ENCODE peak calls at places on chromosomes 12 and 14, in six cellular contexts. Q is A549, U is astrocyte of the cerebellum, N is prostate gland, R is choroid plexus epithelial cell, T is brain microvascular endothelial cell. W is an unnamed sample.

GRCh38 chr12:3222935-3223334 is 145.8 kb downstream of the TSPAN9 start:
- DNase-seq in R (no peak), Q (no peak), T (no peak), U (no peak), N (no peak), W (no peak)

GRCh38 chr12:7934560-7935463 is 1.2 kb downstream of the SLC2A3 start:
- DNase-seq in T (no peak), Q (no peak), R (peak), N (no peak), U (no peak), W (no peak)

GRCh38 chr14:48937796-48938195 is 648.4 kb downstream of the RPS29 start:
- DNase-seq in N (no peak), Q (no peak), R (no peak), U (no peak), T (peak), W (no peak)

GRCh38 chr12:11134300-11134699 is at the start of gene TAS2R30:
- DNase-seq in R (no peak), T (no peak), Q (no peak), U (no peak), N (no peak), W (no peak)

GRCh38 chr14:76640923-76641395 is 120.3 kb upstream of the VASH1 start:
- DNase-seq in R (no peak), Q (no peak), N (no peak), T (no peak), U (no peak), W (no peak)

GRCh38 chr12:7853557-7853956 is 19.2 kb downstream of the SLC2A14 start:
- DNase-seq in U (no peak), R (no peak), T (no peak), N (no peak), Q (no peak), W (no peak)

GRCh38 chr14:54730156-54730961 is 163.4 kb downstream of the SAMD4A start:
- DNase-seq in T (peak), N (no peak), R (peak), Q (no peak), U (peak), W (no peak)

GRCh38 chr12:110254971-110255540 is 26.0 kb upstream of the ATP2A2 start:
- DNase-seq in U (no peak), Q (no peak), T (no peak), N (no peak), R (no peak), W (no peak)

GRCh38 chr12:26271889-26272492 is 76.6 kb downstream of the SSPN start:
- DNase-seq in U (peak), T (peak), Q (no peak), R (peak), N (peak), W (peak)

GRCh38 chr14:29773990-29774389 is 153.7 kb downstream of the PRKD1 start:
- DNase-seq in T (no peak), N (no peak), Q (no peak), R (no peak), U (no peak), W (no peak)

GRCh38 chr14:24224618-24225071 is 7.5 kb downstream of the NEDD8 start:
- DNase-seq in N (no peak), U (peak), R (peak), T (peak), Q (no peak), W (no peak)

GRCh38 chr14:20998139-20998538 is 954 bp upstream of the SLC39A2 start:
- DNase-seq in T (no peak), U (no peak), R (no peak), N (peak), Q (no peak), W (no peak)

GRCh38 chr14:64201931-64202330 is 92.2 kb downstream of the ESR2 start:
- DNase-seq in U (no peak), T (no peak), Q (no peak), R (no peak), N (no peak), W (no peak)

GRCh38 chr12:105899589-105899988 is 239.2 kb downstream of the NUAK1 start:
- DNase-seq in R (no peak), N (no peak), Q (no peak), U (no peak), T (no peak), W (no peak)

GRCh38 chr12:14614704-14615121 is 47.0 kb upstream of the PLBD1 start:
- DNase-seq in T (no peak), U (no peak), N (no peak), Q (no peak), R (no peak), W (no peak)

GRCh38 chr14:89330236-89331002 is 86.6 kb downstream of the FOXN3 start:
- DNase-seq in N (no peak), Q (no peak), R (peak), T (peak), U (peak), W (no peak)

GRCh38 chr14:23538785-23539184 is 12.8 kb downstream of the ZFHX2 start:
- DNase-seq in U (no peak), T (no peak), Q (no peak), R (peak), N (no peak), W (no peak)

GRCh38 chr12:111304642-111305071 is 64.2 kb downstream of the PHETA1 start:
- DNase-seq in T (peak), U (no peak), R (peak), N (no peak), Q (no peak), W (no peak)

GRCh38 chr12:64390275-64390851 is at the start of gene C12orf56:
- DNase-seq in Q (peak), R (peak), N (no peak), T (no peak), U (no peak), W (no peak)

GRCh38 chr14:68628605-68629310 is 164.1 kb downstream of the ZFP36L1 start:
- DNase-seq in N (peak), Q (no peak), R (no peak), U (no peak), T (no peak), W (no peak)

GRCh38 chr12:108515916-108516315 is 839 bp downstream of the FICD start:
- DNase-seq in Q (no peak), R (no peak), T (no peak), U (no peak), N (no peak), W (no peak)

GRCh38 chr12:12540261-12541013 is 22.2 kb downstream of the DUSP16 start:
- DNase-seq in T (no peak), Q (no peak), U (no peak), N (no peak), R (no peak), W (no peak)

GRCh38 chr14:22871962-22872832 is 657 bp downstream of the LRP10 start:
- DNase-seq in T (peak), Q (peak), N (peak), R (peak), U (peak), W (no peak)

GRCh38 chr14:43795600-43796228 is 711.4 kb downstream of the FSCB start:
- DNase-seq in U (no peak), N (no peak), Q (no peak), R (peak), T (no peak), W (no peak)

GRCh38 chr14:92352158-92352985 is 29.4 kb downstream of the SLC24A4 start:
- DNase-seq in T (peak), Q (peak), R (peak), U (no peak), N (no peak), W (no peak)

DNA sequence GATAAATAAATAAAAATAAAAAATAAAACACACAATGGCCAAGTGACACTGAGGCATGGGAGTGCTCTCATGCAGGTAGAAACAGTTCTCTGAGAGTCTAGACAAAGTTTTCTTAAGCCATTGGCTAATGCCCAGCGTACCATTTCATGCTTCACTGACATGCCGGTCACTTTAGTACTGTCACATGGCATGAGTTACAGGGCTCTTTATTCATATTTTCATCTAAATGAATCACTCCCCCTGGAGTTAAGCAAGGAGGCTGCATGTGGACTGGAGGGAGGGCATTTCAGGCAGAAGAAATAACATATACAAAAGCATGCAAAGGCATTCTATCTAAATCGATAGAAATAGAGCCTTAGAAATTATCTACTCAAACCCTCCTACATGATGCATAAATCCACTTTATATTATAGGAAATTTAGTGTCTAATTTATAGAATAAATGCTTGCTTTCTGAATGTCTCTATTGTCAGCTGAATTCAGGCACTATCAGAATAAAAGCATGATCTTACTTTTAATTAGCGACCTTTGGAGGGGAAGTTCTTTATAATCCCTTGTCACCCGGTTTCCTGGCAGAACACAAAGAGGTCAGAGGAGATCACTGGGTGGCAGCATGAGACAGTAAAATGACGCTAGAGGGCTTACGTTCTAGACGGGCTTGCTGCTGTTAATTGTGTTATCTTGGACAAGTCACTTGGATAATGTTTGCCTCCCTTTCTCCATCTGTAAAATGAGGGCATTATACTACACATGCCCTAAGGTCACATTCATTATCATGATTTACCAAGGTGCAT is 17.5 kb downstream of the DYRK4 start:
- DNase-seq in T (peak), N (no peak), Q (peak), U (no peak), R (peak), W (no peak)
- TF ChIP-seq CTCF in T (peak), N (no peak), Q (peak), U (peak), R (peak), W (peak)

GRCh38 chr14:51368721-51369163 is 128.7 kb downstream of the TMX1 start:
- DNase-seq in N (no peak), Q (no peak), U (peak), R (peak), T (peak), W (no peak)
- H3K4me3 ChIP-seq in N (no peak), Q (no peak), U (no peak), R (no peak), T (no peak), W (no peak)

DNA sequence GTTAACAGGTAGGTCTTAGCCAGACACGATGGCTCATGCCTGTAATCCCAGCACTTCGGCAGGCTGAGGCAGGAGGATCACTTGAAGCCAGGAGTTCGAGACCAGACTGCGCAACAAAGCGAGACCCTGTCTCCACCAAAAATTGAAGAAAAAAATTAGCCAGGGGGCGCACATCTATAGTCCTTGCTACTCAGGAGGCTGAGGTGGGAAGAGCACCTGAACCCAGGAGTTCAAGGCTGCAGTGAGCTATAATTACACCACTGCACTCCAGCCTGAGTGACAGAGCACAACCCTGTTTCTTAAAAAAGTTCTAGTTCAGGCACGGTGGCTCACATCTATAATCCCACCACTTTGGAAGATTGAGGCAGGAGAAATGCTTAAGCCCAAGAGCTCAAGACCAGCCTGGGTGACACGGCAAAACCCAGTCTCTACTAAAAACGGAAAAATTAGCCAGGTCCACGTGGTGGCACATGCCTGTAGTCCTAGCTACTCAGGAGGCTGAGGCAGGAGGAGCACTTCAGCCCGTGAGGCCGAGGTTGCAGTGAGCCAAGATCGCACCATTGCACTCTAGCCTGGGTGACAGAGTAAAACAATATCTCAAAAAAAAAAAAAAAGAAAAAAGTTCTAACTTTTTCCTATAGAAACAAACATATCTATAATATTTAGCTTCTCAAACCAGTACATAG is 9.1 kb downstream of the BAZ1A start:
- DNase-seq in U (no peak), N (no peak), T (no peak), Q (no peak), R (no peak), W (no peak)
- TF ChIP-seq CTCF in U (no peak), N (no peak), T (no peak), Q (no peak), R (no peak), W (no peak)

DNA sequence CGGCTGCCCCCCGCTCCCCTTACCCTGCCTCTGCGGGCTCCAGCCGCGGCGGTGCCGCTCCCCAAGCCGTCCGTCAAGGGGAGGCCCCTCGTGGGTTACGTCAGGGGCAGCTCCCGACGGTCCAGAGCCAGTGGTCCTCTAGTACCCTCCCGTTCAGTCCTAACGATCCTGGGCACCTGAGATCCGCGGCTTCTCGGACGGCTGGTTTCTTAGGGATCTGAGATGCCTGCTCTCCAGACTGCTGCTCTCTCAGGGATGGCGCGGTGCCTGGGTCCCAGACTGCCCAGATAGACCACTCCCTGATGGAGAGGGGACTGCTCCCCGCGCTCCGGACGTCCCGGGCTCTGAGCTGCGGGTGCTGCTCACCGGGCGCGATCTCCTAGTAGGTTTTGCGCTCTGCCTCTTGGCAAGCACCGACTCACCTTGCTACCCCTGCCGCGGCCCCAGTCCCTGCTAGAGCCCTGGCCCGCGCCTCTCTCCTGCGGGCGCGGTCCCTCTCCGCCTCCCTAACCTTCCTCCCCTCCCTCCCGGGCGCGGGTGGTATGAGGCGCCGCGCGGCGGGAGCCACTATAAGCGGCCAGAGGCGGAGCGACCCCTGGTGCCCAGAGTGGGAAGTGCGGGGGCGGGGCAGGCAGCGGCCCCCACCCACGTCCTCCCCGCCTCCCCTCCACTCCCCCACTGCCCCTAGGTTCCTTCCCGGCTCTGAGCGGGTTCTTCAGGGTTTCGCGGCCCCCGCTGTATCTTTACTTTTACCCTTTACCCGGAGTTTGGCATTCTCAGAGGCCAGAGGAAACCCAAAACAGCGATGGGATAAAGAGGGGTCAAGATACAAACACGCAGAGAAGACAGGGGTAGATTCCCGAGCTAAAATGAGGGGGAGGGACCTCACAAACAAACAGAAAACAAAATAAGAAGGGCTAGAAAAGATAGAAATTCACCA is at the start of gene C1QL4:
- DNase-seq in R (peak), Q (peak), N (peak), T (peak), U (peak), W (no peak)
- H3K4me3 ChIP-seq in R (peak), Q (peak), N (no peak), T (peak), U (peak), W (peak)

GRCh38 chr14:105974902-105975301 is 448.5 kb downstream of the TMEM121 start:
- DNase-seq in N (no peak), Q (no peak), U (no peak), R (no peak), T (no peak), W (no peak)
- TF ChIP-seq CTCF in N (peak), Q (peak), U (no peak), R (no peak), T (no peak), W (no peak)

DNA sequence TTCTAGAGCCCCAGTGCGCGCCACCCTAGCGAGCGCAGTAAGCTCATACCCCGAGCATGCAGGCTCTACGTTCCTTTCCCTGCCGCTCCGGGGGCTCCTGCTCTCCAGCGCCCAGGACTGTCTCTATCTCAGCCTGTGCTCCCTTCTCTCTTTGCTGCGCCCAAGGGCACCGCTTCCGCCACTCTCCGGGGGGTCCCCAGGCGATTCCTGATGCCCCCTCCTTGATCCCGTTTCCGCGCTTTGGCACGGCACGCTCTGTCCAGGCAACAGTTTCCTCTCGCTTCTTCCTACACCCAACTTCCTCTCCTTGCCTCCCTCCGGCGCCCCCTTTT is 791 bp downstream of the TMEM233 start:
- DNase-seq in T (no peak), Q (no peak), N (no peak), U (no peak), R (no peak), W (no peak)
- H3K4me3 ChIP-seq in T (no peak), Q (peak), N (peak), U (peak), R (no peak), W (peak)

GRCh38 chr12:6355491-6356373 is 13.9 kb upstream of the TNFRSF1A start:
- DNase-seq in Q (no peak), U (no peak), N (no peak), T (no peak), R (no peak), W (no peak)
- TF ChIP-seq CTCF in Q (no peak), U (no peak), N (no peak), T (peak), R (no peak), W (no peak)

DNA sequence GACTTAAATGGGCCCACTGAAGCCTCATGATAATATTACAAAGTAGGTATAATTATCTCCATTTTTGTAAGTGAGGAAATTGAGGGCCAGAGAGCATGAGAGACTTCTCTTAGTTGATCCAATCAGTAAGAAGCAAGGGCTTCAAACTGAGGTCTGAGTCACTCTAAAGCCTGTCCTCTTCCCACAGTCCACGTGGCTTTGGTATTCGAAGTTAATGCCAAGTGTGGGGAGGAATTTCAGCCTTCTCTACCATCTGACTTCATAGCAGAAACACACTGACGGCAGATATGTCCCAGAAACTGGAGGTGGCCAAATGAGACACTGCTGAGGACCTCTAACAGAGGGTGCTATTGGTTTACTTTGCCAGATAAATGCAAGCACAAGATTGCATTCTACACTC is 114.4 kb upstream of the OVCH1 start:
- DNase-seq in T (peak), U (peak), Q (no peak), R (peak), N (no peak), W (no peak)
- H3K4me3 ChIP-seq in T (no peak), U (no peak), Q (no peak), R (no peak), N (no peak), W (no peak)

DNA sequence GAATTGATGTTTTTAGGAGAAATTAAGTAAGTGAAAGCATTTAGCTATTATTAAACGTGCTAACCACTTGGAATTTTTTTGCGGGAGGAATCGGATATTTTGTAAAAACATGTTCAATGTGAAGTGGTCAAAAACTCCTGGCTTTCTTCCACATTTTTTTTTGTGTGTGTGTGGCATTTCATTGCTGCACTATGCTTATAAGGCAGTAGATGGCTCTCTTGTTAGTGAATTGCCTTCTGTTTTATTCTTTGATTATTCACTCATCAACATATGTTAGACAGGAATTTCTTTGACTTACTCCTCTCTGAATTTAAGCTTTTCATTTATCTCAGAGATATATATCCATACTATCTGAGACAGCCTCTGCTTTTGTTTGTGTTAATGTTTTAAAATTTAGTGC is 71.3 kb downstream of the DERA start:
- DNase-seq in U (peak), Q (peak), N (no peak), R (peak), T (peak), W (no peak)
- TF ChIP-seq CTCF in U (peak), Q (no peak), N (no peak), R (peak), T (peak), W (peak)